ENCODE peak calls at places on chromosomes 12 and 14, in seven cellular contexts. Y is A549; X is AG08395; S is stimulated activated naive CD8-positive, alpha-beta T cell treated with anti-CD3 and anti-CD28 coated beads, Interleukin-15, Interleukin-2, amounts not matched to agents 100 U/mL and 50 U/mL, for 24 hours; H is effector memory CD4-positive, alpha-beta T cell; C is choroid plexus epithelial cell; A is left ventricle myocardium superior. J is an unnamed sample.

GRCh38 chr14:102539544-102540309 is 30.2 kb upstream of the ANKRD9 start:
- DNase-seq in Y (no peak), X (no peak), S (no peak), H (no peak), C (peak; percentile 75), A (peak; percentile 77), J (no peak)

GRCh38 chr12:128079476-128079875 is 187.5 kb upstream of the TMEM132C start:
- DNase-seq in Y (no peak), X (no peak), S (no peak), H (no peak), C (no peak), A (no peak), J (no peak)

GRCh38 chr12:1760566-1761382 is 59.6 kb upstream of the LRTM2 start:
- DNase-seq in Y (peak; percentile 79), X (peak; percentile 24), S (no peak), H (no peak), C (peak; percentile 60), A (no peak), J (no peak)

GRCh38 chr12:97764700-97765099 is 302.1 kb downstream of the RMST start:
- DNase-seq in Y (no peak), X (no peak), S (no peak), H (no peak), C (no peak), A (no peak), J (no peak)

GRCh38 chr14:71474291-71474690 is 457.9 kb upstream of the RGS6 start:
- DNase-seq in Y (no peak), X (no peak), S (no peak), H (no peak), C (no peak), A (no peak), J (no peak)

GRCh38 chr12:122807651-122808050 is 27.6 kb upstream of the HIP1R start:
- DNase-seq in Y (no peak), X (no peak), S (no peak), H (no peak), C (no peak), A (no peak), J (no peak)

GRCh38 chr12:30782316-30783173 is 27.8 kb upstream of the CAPRIN2 start:
- DNase-seq in Y (no peak), X (no peak), S (no peak), H (no peak), C (no peak), A (peak; percentile 60), J (no peak)

GRCh38 chr12:76863005-76863670 is 15.7 kb downstream of the CSRP2 start:
- DNase-seq in Y (no peak), X (peak; percentile 86), S (no peak), H (no peak), C (peak; percentile 48), A (no peak), J (no peak)

GRCh38 chr14:91413547-91414474 is 3.8 kb downstream of the CCDC88C start:
- DNase-seq in Y (no peak), X (no peak), S (no peak), H (peak; percentile 63), C (no peak), A (no peak), J (no peak)

GRCh38 chr12:59149995-59150642 is 229.8 kb upstream of the LRIG3 start:
- DNase-seq in Y (peak; percentile 86), X (peak; percentile 62), S (no peak), H (no peak), C (peak; percentile 93), A (no peak), J (no peak)

GRCh38 chr14:92990456-92991430 is 67.8 kb downstream of the CHGA start:
- DNase-seq in Y (no peak), X (no peak), S (no peak), H (no peak), C (peak; percentile 20), A (no peak), J (no peak)

GRCh38 chr14:92726135-92726932 is 22.1 kb downstream of the LGMN start:
- DNase-seq in Y (peak; percentile 93), X (peak; percentile 84), S (peak; percentile 27), H (peak; percentile 7), C (peak; percentile 95), A (peak; percentile 55), J (peak; percentile 77)

GRCh38 chr12:119819322-119819721 is 57.8 kb downstream of the CIT start:
- DNase-seq in Y (no peak), X (no peak), S (no peak), H (no peak), C (no peak), A (no peak), J (no peak)

GRCh38 chr14:103031956-103032355 is 25.4 kb downstream of the CDC42BPB start:
- DNase-seq in Y (peak; percentile 54), X (no peak), S (no peak), H (no peak), C (no peak), A (no peak), J (no peak)

GRCh38 chr14:56933446-56933845 is 123.2 kb upstream of the OTX2 start:
- DNase-seq in Y (no peak), X (no peak), S (no peak), H (no peak), C (no peak), A (no peak), J (no peak)

GRCh38 chr14:54001189-54001878 is 44.7 kb upstream of the BMP4 start:
- DNase-seq in Y (peak; percentile 22), X (no peak), S (no peak), H (no peak), C (no peak), A (no peak), J (no peak)

GRCh38 chr12:724194-724855 is 28.1 kb upstream of the WNK1 start:
- DNase-seq in Y (peak; percentile 25), X (no peak), S (peak; percentile 36), H (no peak), C (peak; percentile 24), A (no peak), J (no peak)

GRCh38 chr14:98186140-98186539 is 1085.9 kb downstream of the BCL11B start:
- DNase-seq in Y (no peak), X (no peak), S (no peak), H (no peak), C (no peak), A (no peak), J (no peak)

GRCh38 chr14:30427401-30427800 is 131.6 kb upstream of the G2E3 start:
- DNase-seq in Y (no peak), X (no peak), S (no peak), H (no peak), C (no peak), A (no peak), J (no peak)

GRCh38 chr12:24595652-24596235 is 353.2 kb downstream of the BCAT1 start:
- DNase-seq in Y (peak; percentile 9), X (no peak), S (no peak), H (no peak), C (peak; percentile 74), A (no peak), J (no peak)

GRCh38 chr14:72554994-72555608 is 338.8 kb downstream of the DPF3 start:
- DNase-seq in Y (no peak), X (no peak), S (no peak), H (no peak), C (no peak), A (no peak), J (no peak)

GRCh38 chr12:22919883-22920282 is 294.9 kb downstream of the ETNK1 start:
- DNase-seq in Y (no peak), X (no peak), S (no peak), H (no peak), C (no peak), A (no peak), J (no peak)

GRCh38 chr14:103628221-103628683 is 759 bp upstream of the KLC1 start:
- DNase-seq in Y (peak; percentile 83), X (peak; percentile 77), S (peak; percentile 59), H (no peak), C (peak; percentile 70), A (peak; percentile 85), J (peak; percentile 29)

GRCh38 chr12:26845984-26846383 is 13.0 kb upstream of the ITPR2 start:
- DNase-seq in Y (no peak), X (peak; percentile 32), S (no peak), H (no peak), C (peak; percentile 98), A (no peak), J (no peak)

GRCh38 chr12:104828015-104828414 is 130.1 kb downstream of the SLC41A2 start:
- DNase-seq in Y (no peak), X (no peak), S (no peak), H (no peak), C (no peak), A (peak; percentile 70), J (no peak)

GRCh38 chr12:132360906-132361777 is 31.8 kb upstream of the GALNT9 start:
- DNase-seq in Y (no peak), X (no peak), S (no peak), H (no peak), C (no peak), A (no peak), J (no peak)

GRCh38 chr12:123131291-123131831 is 19.5 kb downstream of the PITPNM2 start:
- DNase-seq in Y (no peak), X (peak; percentile 40), S (no peak), H (no peak), C (peak; percentile 42), A (peak; percentile 40), J (no peak)

GRCh38 chr12:92614502-92614901 is 88.3 kb upstream of the PLEKHG7 start:
- DNase-seq in Y (no peak), X (peak; percentile 53), S (no peak), H (no peak), C (no peak), A (no peak), J (no peak)

GRCh38 chr12:42625611-42626010 is 36.1 kb upstream of the PRICKLE1 start:
- DNase-seq in Y (no peak), X (no peak), S (no peak), H (no peak), C (no peak), A (no peak), J (no peak)

GRCh38 chr14:66495214-66496098 is 9.3 kb downstream of the CCDC196 start:
- DNase-seq in Y (peak; percentile 79), X (peak; percentile 68), S (peak; percentile 19), H (no peak), C (peak; percentile 90), A (no peak), J (no peak)

GRCh38 chr12:117119592-117120198 is 20.5 kb upstream of the TESC start:
- DNase-seq in Y (peak; percentile 72), X (no peak), S (peak; percentile 34), H (no peak), C (no peak), A (peak; percentile 55), J (no peak)

GRCh38 chr12:31440586-31440985 is 114.6 kb upstream of the SINHCAF start:
- DNase-seq in Y (no peak), X (no peak), S (no peak), H (no peak), C (no peak), A (no peak), J (no peak)